ENCODE peak calls at places on chromosomes 4 and X, in six cellular contexts. Q is K562, I is H1, H is HepG2, X is GM12892, O is GM12878. K is an unnamed sample.

GRCh38 chr4:156609421-156609820 is 362.2 kb downstream of the PDGFC start:
- DNase-seq in Q (no peak), I (no peak), O (no peak), H (no peak), X (no peak), K (no peak)

GRCh38 chr4:166594326-166594946 is 639.9 kb downstream of the SPOCK3 start:
- DNase-seq in I (peak; percentile 23), H (peak; percentile 29), X (no peak), O (peak; percentile 13), Q (peak; percentile 1), K (peak; percentile 1)

GRCh38 chr4:40980318-40980883 is 230.6 kb downstream of the NSUN7 start:
- DNase-seq in I (no peak), Q (no peak), X (no peak), H (peak; percentile 20), O (no peak), K (no peak)

GRCh38 chr4:2085496-2085901 is 26.4 kb downstream of the NAT8L start:
- DNase-seq in X (no peak), H (no peak), Q (no peak), O (no peak), I (no peak), K (no peak)

GRCh38 chr4:10461091-10461849 is 4.0 kb upstream of the ZNF518B start:
- DNase-seq in I (no peak), X (peak; percentile 81), Q (peak; percentile 85), H (no peak), O (peak; percentile 31), K (peak; percentile 86)

GRCh38 chrX:25018682-25019081 is 2.9 kb upstream of the ARX start:
- DNase-seq in O (no peak), I (no peak), H (no peak), X (no peak), Q (no peak), K (no peak)

GRCh38 chr4:4860381-4860802 is 927 bp downstream of the MSX1 start:
- DNase-seq in I (no peak), Q (peak; percentile 44), X (no peak), O (no peak), H (peak; percentile 24), K (no peak)

GRCh38 chr4:139603576-139604387 is 47.8 kb upstream of the SETD7 start:
- DNase-seq in O (peak; percentile 8), X (no peak), I (no peak), H (peak; percentile 67), Q (peak; percentile 55), K (no peak)

GRCh38 chrX:20742106-20742505 is 475.4 kb upstream of the RPS6KA3 start:
- DNase-seq in O (no peak), I (no peak), X (no peak), Q (no peak), H (no peak), K (no peak)

GRCh38 chr4:78565971-78566372 is 14.4 kb downstream of the ANXA3 start:
- DNase-seq in H (peak; percentile 92), Q (no peak), X (no peak), I (no peak), O (no peak), K (no peak)

GRCh38 chr4:123505457-123506310 is 109.1 kb downstream of the SPRY1 start:
- DNase-seq in H (peak; percentile 97), I (peak; percentile 96), X (peak; percentile 10), O (no peak), Q (peak; percentile 17), K (peak; percentile 19)

GRCh38 chr4:42843694-42844093 is 48.8 kb upstream of the GRXCR1 start:
- DNase-seq in H (no peak), X (no peak), O (no peak), Q (no peak), I (no peak), K (no peak)

GRCh38 chrX:94524867-94525266 is 850.9 kb downstream of the FAM133A start:
- DNase-seq in H (no peak), X (no peak), Q (peak; percentile 1), I (no peak), O (no peak), K (no peak)

GRCh38 chr4:184293552-184293951 is 75.9 kb upstream of the ENPP6 start:
- DNase-seq in Q (no peak), H (peak; percentile 46), O (no peak), I (no peak), X (no peak), K (no peak)

GRCh38 chr4:78691971-78692814 is 84.0 kb upstream of the BMP2K start:
- DNase-seq in Q (peak; percentile 95), X (no peak), I (no peak), O (no peak), H (no peak), K (no peak)

GRCh38 chrX:49060914-49061313 is 2.1 kb downstream of the CCDC120 start:
- DNase-seq in Q (no peak), I (no peak), O (no peak), H (no peak), X (no peak), K (no peak)

GRCh38 chr4:113385500-113385899 is 336.0 kb downstream of the ANK2 start:
- DNase-seq in I (no peak), X (no peak), O (no peak), H (no peak), Q (no peak), K (no peak)

GRCh38 chr4:52001616-52002015 is 18.5 kb downstream of the LRRC66 start:
- DNase-seq in I (no peak), O (no peak), X (no peak), H (no peak), Q (no peak), K (no peak)

GRCh38 chrX:152632445-152633097 is 5.1 kb upstream of the GABRQ start:
- DNase-seq in Q (peak; percentile 25), X (no peak), I (no peak), H (peak; percentile 8), O (no peak), K (no peak)

GRCh38 chr4:138868562-138868961 is 147.0 kb upstream of the NOCT start:
- DNase-seq in H (no peak), Q (no peak), I (no peak), X (no peak), O (no peak), K (no peak)

GRCh38 chr4:11632015-11632414 is 203.3 kb upstream of the HS3ST1 start:
- DNase-seq in O (no peak), H (no peak), Q (no peak), I (no peak), X (no peak), K (no peak)

GRCh38 chr4:174521800-174522182 is 497 bp downstream of the HPGD start:
- DNase-seq in H (no peak), Q (peak; percentile 13), X (no peak), O (no peak), I (no peak), K (no peak)

GRCh38 chrX:118211891-118212816 is 95.5 kb upstream of the KLHL13 start:
- DNase-seq in O (no peak), I (no peak), X (no peak), Q (no peak), H (no peak), K (no peak)

GRCh38 chr4:56468097-56468422 is 643 bp downstream of the SRP72 start:
- DNase-seq in Q (peak; percentile 62), O (peak; percentile 13), I (no peak), X (peak; percentile 19), H (peak; percentile 58), K (peak; percentile 11)

GRCh38 chrX:50799531-50799961 is 14.4 kb downstream of the SHROOM4 start:
- DNase-seq in Q (no peak), I (no peak), O (no peak), H (no peak), X (no peak), K (no peak)

GRCh38 chrX:86028681-86029080 is 18.7 kb downstream of the CHM start:
- DNase-seq in I (no peak), H (no peak), X (no peak), O (no peak), Q (no peak), K (no peak)

GRCh38 chr4:17765514-17766286 is 15.7 kb downstream of the FAM184B start:
- DNase-seq in H (no peak), O (no peak), Q (no peak), I (no peak), X (no peak), K (no peak)

GRCh38 chr4:77881460-77882295 is 19.0 kb downstream of the MRPL1 start:
- DNase-seq in O (no peak), I (no peak), H (peak; percentile 80), X (no peak), Q (no peak), K (no peak)

GRCh38 chr4:8269535-8270417 is at the start of gene HTRA3:
- DNase-seq in O (no peak), X (no peak), I (no peak), Q (no peak), H (no peak), K (no peak)

GRCh38 chr4:53505947-53506346 is 85.3 kb downstream of the LNX1 start:
- DNase-seq in Q (no peak), I (no peak), X (no peak), O (no peak), H (no peak), K (no peak)

GRCh38 chr4:5710962-5711478 is at the start of gene EVC:
- DNase-seq in X (no peak), I (no peak), O (no peak), H (peak; percentile 54), Q (peak; percentile 41), K (peak; percentile 44)

GRCh38 chrX:139823806-139824205 is 109.0 kb downstream of the ATP11C start:
- DNase-seq in Q (no peak), I (no peak), O (no peak), H (no peak), X (no peak), K (no peak)

GRCh38 chrX:40465735-40466551 is 114.8 kb upstream of the ATP6AP2 start:
- DNase-seq in O (no peak), I (no peak), X (no peak), H (no peak), Q (peak; percentile 31), K (no peak)

GRCh38 chr4:682490-683172 is 6.3 kb downstream of the SLC49A3 start:
- DNase-seq in I (no peak), Q (no peak), X (no peak), O (no peak), H (no peak), K (no peak)
- TF ChIP-seq POLR2AphosphoS5 in I (no peak), Q (no peak), X (no peak), O (no peak), H (no peak), K (no peak)

DNA sequence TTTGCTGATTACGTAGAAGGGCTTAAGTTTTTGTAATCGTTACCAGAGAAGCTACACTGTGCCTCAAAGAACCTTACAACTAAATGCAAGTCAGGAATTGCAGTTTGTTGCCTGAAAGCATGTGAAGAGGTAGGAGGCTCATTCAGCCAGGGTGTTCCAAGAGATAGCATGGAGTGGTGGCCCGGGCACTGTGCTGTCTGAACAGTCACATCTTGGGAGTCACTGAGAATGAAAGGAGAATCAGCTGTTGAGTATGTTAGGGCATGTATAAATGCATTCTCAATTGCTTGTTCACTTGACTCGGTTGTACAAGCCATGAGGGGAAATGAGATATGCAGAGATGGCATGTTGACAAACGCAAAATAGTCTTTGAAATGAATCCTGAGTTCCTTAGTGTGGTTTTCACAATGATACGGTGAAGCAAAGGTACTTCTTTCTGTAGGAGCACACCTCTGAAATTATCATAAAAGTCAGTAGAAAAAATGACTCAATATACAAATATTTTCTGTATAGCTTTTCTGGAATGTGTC is 161.0 kb downstream of the DCTD start:
- DNase-seq in X (no peak), H (no peak), I (no peak), O (no peak), Q (no peak), K (no peak)
- TF ChIP-seq TAF1 in X (no peak), H (no peak), I (no peak), O (no peak), Q (no peak), K (no peak)

GRCh38 chr4:109559983-109560686 is at the start of gene MCUB:
- DNase-seq in X (peak; percentile 84), O (peak; percentile 49), H (peak; percentile 69), I (peak; percentile 61), Q (peak; percentile 86), K (peak; percentile 82)
- TF ChIP-seq POLR2A in X (peak; percentile 72), O (peak; percentile 87), H (no peak), I (peak; percentile 45), Q (peak; percentile 37), K (no peak)

GRCh38 chrX:107574054-107574683 is 54.1 kb upstream of the PRPS1 start:
- DNase-seq in Q (no peak), I (no peak), H (peak; percentile 79), X (no peak), O (no peak), K (no peak)
- TF ChIP-seq POLR2AphosphoS5 in Q (no peak), I (no peak), H (no peak), X (no peak), O (no peak), K (no peak)

K was measured in GM12891.